ENCODE peak calls at places on chromosomes 11 and 22, in five cellular contexts. Y, V, G, Z and H are unnamed samples. For H3K4me1 and H3K27me3, the result is how much of the 10 kb centered on the place peaks cover.

GRCh38 chr11:18203723-18204122 is 31.1 kb downstream of the MRGPRX4 start:
- DNase-seq in G (peak), V (peak), Z (peak), Y (peak), H (no peak)

GRCh38 chr11:72722050-72722748 is 30.0 kb downstream of the ARAP1 start:
- DNase-seq in Y (peak), G (peak), Z (peak), V (peak), H (peak)

GRCh38 chr11:68256331-68256741 is 15.4 kb downstream of the C11orf24 start:
- DNase-seq in V (peak), Y (no peak), G (no peak), Z (peak), H (no peak)

GRCh38 chr22:29704528-29705285 is 15.1 kb upstream of the CABP7 start:
- DNase-seq in Y (no peak), V (peak), Z (no peak), G (no peak), H (no peak)

GRCh38 chr11:38543951-38544350 is 1945.9 kb upstream of the RAG2 start:
- DNase-seq in Y (no peak), G (no peak), V (no peak), Z (no peak), H (no peak)

GRCh38 chr11:79074547-79074946 is 366.3 kb downstream of the TENM4 start:
- DNase-seq in V (no peak), G (no peak), Y (no peak), Z (no peak), H (no peak)

GRCh38 chr22:45916515-45916914 is 60.4 kb downstream of the WNT7B start:
- DNase-seq in Z (no peak), Y (no peak), V (no peak), G (no peak), H (no peak)

GRCh38 chr11:42593426-42593825 is 718.4 kb upstream of the API5 start:
- DNase-seq in V (no peak), G (no peak), Y (no peak), Z (no peak), H (no peak)

GRCh38 chr11:57294225-57295131 is 30.3 kb downstream of the TNKS1BP1 start:
- DNase-seq in G (no peak), Z (no peak), Y (peak), V (peak), H (no peak)

GRCh38 chr11:124310746-124311145 is 3.0 kb downstream of the OR8D1 start:
- DNase-seq in Y (no peak), G (no peak), Z (no peak), V (peak), H (no peak)

GRCh38 chr11:15038963-15039362 is 34.4 kb upstream of the CALCB start:
- DNase-seq in Y (no peak), G (no peak), V (peak), Z (peak), H (no peak)

DNA sequence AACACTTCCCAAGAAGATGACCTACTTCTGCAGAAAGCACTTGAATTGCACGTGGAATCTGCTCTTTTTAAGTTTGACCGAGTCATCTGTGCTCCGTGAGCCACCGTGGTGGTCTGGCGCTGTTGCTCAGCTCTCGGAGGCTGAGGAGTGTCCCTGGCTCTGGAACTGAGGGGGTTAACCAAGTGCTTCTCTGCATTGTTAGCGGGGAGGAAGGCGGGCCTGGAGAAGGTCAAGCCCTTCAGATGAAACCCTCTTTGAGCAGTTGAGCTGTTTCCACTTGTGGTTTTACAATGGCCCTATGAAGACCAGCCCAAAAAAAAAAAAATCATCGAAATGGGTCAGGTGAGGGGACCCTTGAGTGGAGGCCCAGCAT is 286.4 kb downstream of the NTM start:
- DNase-seq in Y (no peak), V (no peak), Z (peak), G (peak), H (no peak)
- H3K4me1 ChIP-seq in Y (under half), V (under half), Z (under half), G (under half), H (under half)

GRCh38 chr11:61754534-61755482 is 2.4 kb downstream of the MYRF start:
- DNase-seq in Y (no peak), V (peak), Z (peak), G (peak), H (no peak)
- H3K4me3 ChIP-seq in Y (no peak), V (no peak), Z (peak), G (peak), H (no peak)

DNA sequence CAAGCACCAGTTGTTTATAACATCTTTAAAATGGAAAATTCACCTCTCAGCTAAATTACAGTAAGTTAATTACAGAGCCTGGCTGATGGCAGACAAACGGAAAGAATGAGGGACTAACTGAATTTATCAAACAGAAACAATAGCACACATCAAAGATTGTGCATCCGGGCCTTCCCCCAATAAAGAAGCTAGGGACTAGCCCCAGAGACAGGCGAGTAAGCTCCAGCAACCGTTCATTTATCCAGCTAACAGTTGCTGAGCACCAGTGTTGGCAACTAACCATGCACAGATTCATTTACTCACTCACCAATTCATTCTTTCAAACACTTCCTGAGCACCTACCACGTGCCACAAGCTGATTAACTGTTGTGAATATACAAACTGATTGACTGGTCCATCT is 51.2 kb downstream of the SMCO4 start:
- DNase-seq in G (no peak), Y (no peak), V (no peak), Z (no peak), H (no peak)
- H3K27me3 ChIP-seq in G (under half), Y (under half), V (under half), Z (under half), H (under half)

DNA sequence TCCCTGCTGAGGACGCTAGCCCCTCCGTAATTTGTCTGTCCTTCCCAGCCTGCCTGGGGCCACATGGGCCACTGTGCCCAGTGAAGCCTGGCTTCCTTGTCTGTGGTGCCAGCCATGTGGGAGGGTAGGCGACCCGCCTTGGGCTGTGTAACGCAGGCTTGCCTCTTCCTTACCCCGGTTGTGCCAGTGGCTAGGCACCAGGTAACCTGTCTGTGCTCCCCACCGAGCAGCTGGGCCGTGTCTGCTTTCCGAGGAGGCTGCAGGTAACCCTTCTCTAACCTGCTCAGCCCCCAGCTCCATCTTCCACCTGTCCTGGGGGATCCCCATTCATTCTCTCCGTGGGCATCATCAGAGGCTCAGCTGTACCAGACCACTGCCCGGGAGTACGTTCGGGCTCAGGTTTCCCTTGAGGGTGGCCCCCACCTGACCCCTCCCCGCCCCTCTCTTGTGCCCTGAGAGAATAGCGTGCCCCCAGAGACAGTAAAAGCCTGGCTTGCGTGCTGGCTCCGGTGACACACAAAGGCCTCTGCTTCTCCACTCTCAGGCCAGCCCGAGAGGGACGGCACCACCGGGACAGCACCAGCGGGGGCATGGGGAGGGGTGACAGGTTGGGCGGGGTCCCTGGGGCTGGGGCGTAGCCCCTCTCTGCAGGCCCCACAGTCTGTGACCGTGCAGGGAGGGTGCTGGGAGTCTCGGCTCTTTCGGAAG is 79.1 kb downstream of the CDKN1C start:
- DNase-seq in Y (no peak), Z (no peak), G (peak), V (no peak), H (peak)
- H3K4me1 ChIP-seq in Y (under half), Z (under half), G (under half), V (under half), H (under half)

DNA sequence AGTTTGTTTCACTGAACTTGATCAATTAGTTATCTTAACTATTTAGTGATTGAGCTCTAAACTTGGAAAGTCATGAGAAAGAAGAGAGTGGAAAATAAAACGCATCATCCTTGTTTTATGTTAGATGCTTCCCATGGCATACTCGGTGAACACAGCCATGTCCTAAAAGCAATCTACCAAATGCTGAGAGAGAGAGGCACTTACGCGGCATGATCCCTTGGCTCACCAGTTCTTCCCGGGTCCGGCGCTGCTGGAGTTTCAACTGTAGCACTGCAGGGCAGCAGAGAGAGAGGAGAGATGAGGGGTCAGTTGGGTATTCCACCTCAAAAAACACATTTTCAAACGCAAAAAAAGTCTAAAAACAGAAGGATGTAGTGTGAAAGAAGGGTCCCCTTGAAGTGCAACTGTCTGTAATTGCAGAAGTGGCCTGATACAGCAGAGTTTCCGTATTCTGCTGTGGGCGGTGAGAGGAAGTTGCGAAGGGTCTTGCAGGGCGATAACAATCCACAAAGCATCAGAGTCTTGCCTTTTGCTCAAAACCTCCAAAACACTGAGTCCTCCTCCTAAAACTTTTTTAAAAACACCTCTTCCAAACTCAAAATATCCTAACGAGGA is 92.7 kb downstream of the SGSM3 start:
- DNase-seq in V (no peak), Z (no peak), G (no peak), Y (no peak), H (no peak)
- H3K4me3 ChIP-seq in V (no peak), Z (no peak), G (no peak), Y (no peak), H (no peak)

DNA sequence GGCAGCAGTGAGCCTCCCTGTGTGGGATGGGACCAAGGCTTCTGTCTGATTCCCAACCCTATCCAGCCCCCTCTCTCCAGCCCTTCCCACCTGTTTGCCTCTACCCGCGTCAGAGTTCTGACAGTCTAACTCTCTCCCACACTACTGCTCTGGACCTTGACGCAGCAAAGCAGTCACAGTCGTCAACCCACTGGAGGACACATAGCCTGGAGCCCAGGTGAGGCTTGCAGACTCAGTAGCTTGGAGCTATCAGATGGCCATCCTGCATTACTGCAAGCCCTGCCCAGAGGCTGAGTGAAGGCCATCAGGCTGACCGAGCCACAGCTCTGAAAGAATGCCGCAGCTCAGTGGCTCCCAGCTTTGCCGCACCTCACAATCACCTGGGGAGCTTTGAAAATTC is 3.7 kb downstream of the OAF start:
- DNase-seq in Z (no peak), G (no peak), V (no peak), Y (no peak), H (no peak)
- H3K27me3 ChIP-seq in Z (half or more), G (half or more), V (under half), Y (under half), H (under half)

DNA sequence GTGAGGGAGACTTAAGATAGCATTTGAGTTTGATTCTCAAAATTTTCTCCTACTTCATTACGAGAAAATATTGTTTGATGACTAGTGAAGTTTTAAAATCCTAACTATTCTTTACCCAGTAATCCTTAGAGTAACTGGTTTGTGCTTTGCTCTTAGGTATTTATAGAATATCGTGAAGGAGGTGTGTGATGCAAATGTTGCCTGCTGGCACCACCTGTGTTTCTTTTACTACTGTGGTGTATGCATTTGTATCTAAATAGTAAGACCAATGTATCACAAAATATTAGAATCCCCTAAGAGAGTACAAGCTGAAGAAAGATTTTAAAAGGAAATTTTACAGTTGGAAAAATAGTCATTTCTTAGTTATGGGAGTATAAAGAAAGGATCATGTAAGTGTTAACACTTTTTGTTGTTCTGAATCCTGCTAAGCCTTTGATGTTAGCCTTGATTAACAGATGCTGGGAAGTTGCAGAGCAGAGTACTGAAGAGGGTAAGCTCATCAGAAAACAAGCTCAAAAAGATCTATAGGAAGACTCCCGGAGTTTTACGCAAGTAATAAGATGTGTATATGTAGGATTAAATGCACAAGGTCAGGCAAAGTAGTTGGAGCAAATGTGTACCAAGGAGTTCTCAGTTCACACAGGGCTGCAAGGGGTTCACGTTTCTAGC is 102.2 kb upstream of the SLC6A5 start:
- DNase-seq in V (no peak), Z (no peak), G (no peak), Y (no peak), H (no peak)
- H3K4me1 ChIP-seq in V (under half), Z (under half), G (under half), Y (under half), H (under half)

GRCh38 chr11:289145-289705 is 299 bp downstream of the PGGHG start:
- DNase-seq in Z (no peak), G (no peak), V (no peak), Y (no peak), H (no peak)
- H3K4me3 ChIP-seq in Z (peak), G (peak), V (peak), Y (peak), H (peak)

DNA sequence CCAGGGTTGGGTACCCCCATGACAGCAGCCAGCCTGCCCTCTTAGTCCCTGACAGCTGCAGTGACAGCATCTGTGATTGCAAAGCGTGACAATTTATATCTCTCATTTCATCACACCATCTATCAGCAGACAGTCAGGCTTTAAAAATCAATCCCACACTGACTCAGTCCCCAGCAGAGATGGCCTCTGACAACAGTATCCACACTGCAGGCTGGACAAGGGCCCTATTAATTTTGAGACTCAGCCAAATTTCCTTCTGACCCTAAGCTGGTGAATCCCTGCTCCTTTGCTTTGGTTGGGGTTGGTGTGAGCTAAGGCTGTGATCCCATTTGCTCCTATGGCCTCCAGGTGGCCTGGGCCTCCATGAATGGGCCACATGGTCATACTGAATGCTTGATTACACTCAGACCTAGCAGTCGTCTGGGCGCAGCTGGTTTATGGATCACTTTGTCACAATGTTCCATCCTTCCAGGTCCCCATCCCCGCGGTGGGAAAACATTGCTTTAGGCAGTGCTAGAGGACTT is 68.1 kb upstream of the B3GAT1 start:
- DNase-seq in Z (no peak), V (no peak), Y (no peak), G (peak), H (no peak)
- H3K27me3 ChIP-seq in Z (under half), V (under half), Y (under half), G (under half), H (under half)